ENCODE peak calls at places on chromosomes 3 and 15, in six cellular contexts. One of them, this sample, is unnamed. For H3K4me1, the result is how much of the 10 kb centered on the place peaks cover.

GRCh38 chr3:194120789-194121770 is 14.9 kb upstream of the HES1 start:
- DNase-seq in mammary epithelial cell: no peak
- DNase-seq in neural progenitor cell: no peak
- DNase-seq in IMR-90: no peak
- DNase-seq in H9: no peak
- DNase-seq in fibroblast of lung: no peak
- DNase-seq in this sample: no peak

GRCh38 chr15:99961011-99961441 is 227.8 kb upstream of the LYSMD4 start:
- DNase-seq in mammary epithelial cell: peak
- DNase-seq in neural progenitor cell: peak
- DNase-seq in IMR-90: no peak
- DNase-seq in H9: peak
- DNase-seq in fibroblast of lung: no peak
- DNase-seq in this sample: peak

GRCh38 chr3:184584001-184584891 is 22.7 kb downstream of the EPHB3 start:
- DNase-seq in mammary epithelial cell: no peak
- DNase-seq in neural progenitor cell: peak
- DNase-seq in IMR-90: no peak
- DNase-seq in H9: peak
- DNase-seq in fibroblast of lung: no peak
- DNase-seq in this sample: peak

GRCh38 chr15:29392358-29392757 is 122.7 kb upstream of the NSMCE3 start:
- DNase-seq in mammary epithelial cell: no peak
- DNase-seq in neural progenitor cell: no peak
- DNase-seq in IMR-90: no peak
- DNase-seq in H9: no peak
- DNase-seq in fibroblast of lung: no peak
- DNase-seq in this sample: no peak

GRCh38 chr3:155078959-155079794 is 942 bp upstream of the MME start:
- DNase-seq in mammary epithelial cell: no peak
- DNase-seq in neural progenitor cell: peak
- DNase-seq in IMR-90: peak
- DNase-seq in H9: no peak
- DNase-seq in fibroblast of lung: peak
- DNase-seq in this sample: peak

GRCh38 chr3:78728406-78729145 is 1039.2 kb downstream of the ROBO1 start:
- DNase-seq in mammary epithelial cell: peak
- DNase-seq in neural progenitor cell: peak
- DNase-seq in IMR-90: peak
- DNase-seq in H9: no peak
- DNase-seq in fibroblast of lung: peak
- DNase-seq in this sample: peak

GRCh38 chr3:122233109-122233952 is 49.9 kb downstream of the CASR start:
- DNase-seq in mammary epithelial cell: no peak
- DNase-seq in neural progenitor cell: no peak
- DNase-seq in IMR-90: no peak
- DNase-seq in H9: no peak
- DNase-seq in fibroblast of lung: no peak
- DNase-seq in this sample: no peak

GRCh38 chr3:187700249-187700648 is 2.1 kb downstream of the RTP2 start:
- DNase-seq in mammary epithelial cell: no peak
- DNase-seq in neural progenitor cell: no peak
- DNase-seq in IMR-90: no peak
- DNase-seq in H9: no peak
- DNase-seq in fibroblast of lung: no peak
- DNase-seq in this sample: no peak

GRCh38 chr3:29267231-29267630 is 13.6 kb upstream of the RBMS3 start:
- DNase-seq in mammary epithelial cell: no peak
- DNase-seq in neural progenitor cell: no peak
- DNase-seq in IMR-90: no peak
- DNase-seq in H9: no peak
- DNase-seq in fibroblast of lung: no peak
- DNase-seq in this sample: no peak

GRCh38 chr15:63350178-63350621 is 31.4 kb downstream of the CA12 start:
- DNase-seq in mammary epithelial cell: no peak
- DNase-seq in neural progenitor cell: no peak
- DNase-seq in IMR-90: no peak
- DNase-seq in H9: no peak
- DNase-seq in fibroblast of lung: peak
- DNase-seq in this sample: no peak

GRCh38 chr3:44114142-44114541 is 127.5 kb upstream of the TOPAZ1 start:
- DNase-seq in mammary epithelial cell: no peak
- DNase-seq in neural progenitor cell: peak
- DNase-seq in IMR-90: peak
- DNase-seq in H9: peak
- DNase-seq in fibroblast of lung: peak
- DNase-seq in this sample: peak

GRCh38 chr3:169082634-169083033 is 580.9 kb downstream of the MECOM start:
- DNase-seq in mammary epithelial cell: no peak
- DNase-seq in neural progenitor cell: no peak
- DNase-seq in IMR-90: no peak
- DNase-seq in H9: no peak
- DNase-seq in fibroblast of lung: no peak
- DNase-seq in this sample: no peak

GRCh38 chr3:33787328-33788009 is 11.0 kb upstream of the PDCD6IP start:
- DNase-seq in mammary epithelial cell: peak
- DNase-seq in neural progenitor cell: peak
- DNase-seq in IMR-90: peak
- DNase-seq in H9: peak
- DNase-seq in fibroblast of lung: peak
- DNase-seq in this sample: peak

GRCh38 chr3:182036382-182036781 is 324.7 kb downstream of the SOX2 start:
- DNase-seq in mammary epithelial cell: no peak
- DNase-seq in neural progenitor cell: no peak
- DNase-seq in IMR-90: no peak
- DNase-seq in H9: no peak
- DNase-seq in fibroblast of lung: no peak
- DNase-seq in this sample: no peak

GRCh38 chr3:132047209-132047608 is 12.4 kb upstream of the CPNE4 start:
- DNase-seq in mammary epithelial cell: no peak
- DNase-seq in neural progenitor cell: no peak
- DNase-seq in IMR-90: no peak
- DNase-seq in H9: no peak
- DNase-seq in fibroblast of lung: no peak
- DNase-seq in this sample: no peak

GRCh38 chr3:55487376-55488241 is 503 bp upstream of the WNT5A start:
- DNase-seq in mammary epithelial cell: peak
- DNase-seq in neural progenitor cell: peak
- DNase-seq in IMR-90: peak
- DNase-seq in H9: peak
- DNase-seq in fibroblast of lung: peak
- DNase-seq in this sample: peak

GRCh38 chr3:62876064-62876463 is 848 bp upstream of the CADPS start:
- DNase-seq in mammary epithelial cell: peak
- DNase-seq in neural progenitor cell: peak
- DNase-seq in IMR-90: peak
- DNase-seq in H9: peak
- DNase-seq in fibroblast of lung: peak
- DNase-seq in this sample: peak

GRCh38 chr3:73781536-73781935 is 156.8 kb upstream of the PDZRN3 start:
- DNase-seq in mammary epithelial cell: no peak
- DNase-seq in neural progenitor cell: no peak
- DNase-seq in IMR-90: no peak
- DNase-seq in H9: no peak
- DNase-seq in fibroblast of lung: no peak
- DNase-seq in this sample: no peak

GRCh38 chr3:48425281-48425812 is 4.5 kb downstream of the PLXNB1 start:
- DNase-seq in mammary epithelial cell: no peak
- DNase-seq in neural progenitor cell: no peak
- DNase-seq in IMR-90: no peak
- DNase-seq in H9: no peak
- DNase-seq in fibroblast of lung: peak
- DNase-seq in this sample: no peak

GRCh38 chr3:34947849-34948248 is 691.5 kb upstream of the ARPP21 start:
- DNase-seq in mammary epithelial cell: no peak
- DNase-seq in neural progenitor cell: peak
- DNase-seq in IMR-90: no peak
- DNase-seq in H9: no peak
- DNase-seq in fibroblast of lung: no peak
- DNase-seq in this sample: no peak

GRCh38 chr3:65875395-65876027 is 163.2 kb downstream of the MAGI1 start:
- DNase-seq in mammary epithelial cell: no peak
- DNase-seq in neural progenitor cell: no peak
- DNase-seq in IMR-90: no peak
- DNase-seq in H9: no peak
- DNase-seq in fibroblast of lung: no peak
- DNase-seq in this sample: no peak

GRCh38 chr3:149009732-149010131 is 18.4 kb downstream of the GYG1 start:
- DNase-seq in mammary epithelial cell: no peak
- DNase-seq in neural progenitor cell: no peak
- DNase-seq in IMR-90: peak
- DNase-seq in H9: no peak
- DNase-seq in fibroblast of lung: no peak
- DNase-seq in this sample: no peak

GRCh38 chr3:42210731-42211130 is 55.3 kb downstream of the CCK start:
- DNase-seq in mammary epithelial cell: no peak
- DNase-seq in neural progenitor cell: peak
- DNase-seq in IMR-90: no peak
- DNase-seq in H9: no peak
- DNase-seq in fibroblast of lung: no peak
- DNase-seq in this sample: no peak

GRCh38 chr3:42721690-42722089 is 19.1 kb upstream of the HHATL start:
- DNase-seq in mammary epithelial cell: no peak
- DNase-seq in neural progenitor cell: no peak
- DNase-seq in IMR-90: no peak
- DNase-seq in H9: no peak
- DNase-seq in fibroblast of lung: no peak
- DNase-seq in this sample: no peak

GRCh38 chr15:70792171-70792573 is 28.8 kb upstream of the UACA start:
- DNase-seq in mammary epithelial cell: peak
- DNase-seq in neural progenitor cell: no peak
- DNase-seq in IMR-90: peak
- DNase-seq in H9: no peak
- DNase-seq in fibroblast of lung: no peak
- DNase-seq in this sample: no peak
- H3K4me1 ChIP-seq in mammary epithelial cell: under half
- H3K4me1 ChIP-seq in neural progenitor cell: under half
- H3K4me1 ChIP-seq in IMR-90: under half
- H3K4me1 ChIP-seq in H9: under half
- H3K4me1 ChIP-seq in fibroblast of lung: half or more
- H3K4me1 ChIP-seq in this sample: under half

GRCh38 chr3:77041156-77041696 is 1.3 kb downstream of the ROBO2 start:
- DNase-seq in mammary epithelial cell: no peak
- DNase-seq in neural progenitor cell: peak
- DNase-seq in IMR-90: no peak
- DNase-seq in H9: no peak
- DNase-seq in fibroblast of lung: no peak
- DNase-seq in this sample: no peak

GRCh38 chr3:77038928-77039605 is 832 bp upstream of the ROBO2 start:
- DNase-seq in mammary epithelial cell: peak
- DNase-seq in neural progenitor cell: peak
- DNase-seq in IMR-90: peak
- DNase-seq in H9: peak
- DNase-seq in fibroblast of lung: peak
- DNase-seq in this sample: peak

GRCh38 chr3:77039606-77040553 is at the start of gene ROBO2:
- DNase-seq in mammary epithelial cell: peak
- DNase-seq in neural progenitor cell: peak
- DNase-seq in IMR-90: peak
- DNase-seq in H9: peak
- DNase-seq in fibroblast of lung: peak
- DNase-seq in this sample: peak

GRCh38 chr3:77041756-77042155 is 1.9 kb downstream of the ROBO2 start:
- DNase-seq in mammary epithelial cell: no peak
- DNase-seq in neural progenitor cell: no peak
- DNase-seq in IMR-90: no peak
- DNase-seq in H9: no peak
- DNase-seq in fibroblast of lung: peak
- DNase-seq in this sample: no peak

DNA sequence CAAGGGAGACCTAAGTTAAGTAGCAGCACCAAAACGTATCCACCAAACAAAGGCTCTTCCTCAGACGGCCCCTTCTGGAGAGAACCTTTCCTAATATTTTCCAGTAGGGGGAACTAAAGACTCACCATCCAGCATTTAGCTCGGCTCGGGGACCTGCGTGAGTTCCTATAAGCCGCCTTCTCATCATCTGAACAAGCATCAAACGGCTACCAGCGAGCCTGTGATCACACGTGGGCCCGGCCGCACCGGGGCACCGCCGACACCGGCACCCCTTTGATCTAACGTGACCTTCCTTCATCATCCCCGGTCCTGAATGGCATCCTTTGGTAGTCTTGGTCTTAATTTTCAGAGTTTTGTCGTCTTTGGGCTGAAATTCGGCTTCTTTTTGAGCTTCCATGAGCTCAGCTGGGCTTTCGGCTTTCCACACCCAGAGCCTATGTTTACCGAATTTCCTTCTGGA is 1.4 kb upstream of the ROBO2 start:
- DNase-seq in mammary epithelial cell: peak
- DNase-seq in neural progenitor cell: peak
- DNase-seq in IMR-90: peak
- DNase-seq in H9: peak
- DNase-seq in fibroblast of lung: peak
- DNase-seq in this sample: peak
- H3K9ac ChIP-seq in mammary epithelial cell: no peak
- H3K9ac ChIP-seq in neural progenitor cell: no peak
- H3K9ac ChIP-seq in IMR-90: no peak
- H3K9ac ChIP-seq in H9: no peak
- H3K9ac ChIP-seq in fibroblast of lung: no peak
- H3K9ac ChIP-seq in this sample: no peak

GRCh38 chr3:141940204-141940776 is 63.8 kb downstream of the ATP1B3 start:
- DNase-seq in mammary epithelial cell: peak
- DNase-seq in neural progenitor cell: peak
- DNase-seq in IMR-90: peak
- DNase-seq in H9: peak
- DNase-seq in fibroblast of lung: peak
- DNase-seq in this sample: no peak
- TF ChIP-seq CTCF in mammary epithelial cell: no peak
- TF ChIP-seq CTCF in neural progenitor cell: peak
- TF ChIP-seq CTCF in IMR-90: no peak
- TF ChIP-seq CTCF in H9: no peak
- TF ChIP-seq CTCF in fibroblast of lung: no peak
- TF ChIP-seq CTCF in this sample: peak

DNA sequence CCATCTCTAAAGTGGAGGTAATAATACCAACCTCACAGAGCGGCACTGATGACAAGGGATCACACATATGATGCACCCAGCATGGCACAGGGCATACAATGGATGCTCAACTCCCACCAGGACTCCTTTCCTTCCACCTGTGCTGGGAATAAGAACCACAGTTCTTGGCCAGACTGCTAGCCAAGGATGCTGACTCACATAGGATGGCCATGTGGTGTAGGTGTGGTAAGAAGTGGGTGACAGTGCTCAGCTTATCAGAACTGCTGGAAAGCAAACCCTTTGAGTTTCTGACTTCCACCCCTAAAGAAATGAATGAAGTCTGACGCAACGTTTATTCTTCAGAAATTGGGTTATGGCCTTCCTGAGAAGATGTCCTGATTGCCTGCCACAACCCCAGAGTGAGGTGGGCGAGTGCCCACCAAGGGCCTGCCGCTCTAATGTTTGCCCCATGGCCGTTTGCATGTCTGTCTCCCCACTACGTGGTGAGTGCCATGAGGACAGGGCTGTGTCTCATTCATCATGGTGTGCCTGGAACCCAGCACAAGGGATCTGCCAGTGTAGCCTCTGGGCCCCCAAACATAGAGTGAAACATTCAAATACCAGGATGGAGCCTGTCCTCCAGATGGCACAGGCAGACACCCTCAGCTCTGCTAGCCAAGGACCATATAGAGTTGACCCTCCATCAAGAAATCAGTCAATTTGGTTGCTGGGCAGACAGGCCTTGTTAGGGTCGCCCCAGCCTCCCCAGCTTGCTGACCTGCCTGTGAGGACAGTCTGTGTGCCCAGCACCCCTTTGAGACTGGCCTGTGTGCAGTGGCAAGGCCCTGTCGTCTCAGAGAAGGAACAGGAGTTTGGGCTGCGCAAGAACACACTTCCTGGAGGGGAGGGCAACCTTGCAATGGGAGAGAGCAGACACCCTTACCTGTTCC is 57.6 kb upstream of the SLCO2A1 start:
- DNase-seq in mammary epithelial cell: peak
- DNase-seq in neural progenitor cell: no peak
- DNase-seq in IMR-90: peak
- DNase-seq in H9: no peak
- DNase-seq in fibroblast of lung: peak
- DNase-seq in this sample: peak
- H3K4me1 ChIP-seq in mammary epithelial cell: under half
- H3K4me1 ChIP-seq in neural progenitor cell: under half
- H3K4me1 ChIP-seq in IMR-90: under half
- H3K4me1 ChIP-seq in H9: under half
- H3K4me1 ChIP-seq in fibroblast of lung: under half
- H3K4me1 ChIP-seq in this sample: under half

This sample was measured in endodermal cell.